ENCODE peak calls at places on chromosomes 11 and 22, in five cellular contexts. C is activated naive CD8-positive, alpha-beta T cell treated with anti-CD3 and anti-CD28 coated beads for 36 hours; O is adrenal gland; T is NCI-H1105 treated with DMSO at 0.1 percent for 48 hours; R is fibroblast of pulmonary artery. Q is an unnamed sample.

GRCh38 chr11:14619580-14619979 is 24.0 kb upstream of the PDE3B start:
- DNase-seq in C (no peak), O (no peak), T (no peak), R (no peak), Q (no peak)

GRCh38 chr11:119051440-119052162 is 5.4 kb downstream of the HYOU1 start:
- DNase-seq in C (peak), O (no peak), T (no peak), R (no peak), Q (no peak)

GRCh38 chr11:11081786-11082185 is 223.9 kb upstream of the ZBED5 start:
- DNase-seq in C (no peak), O (no peak), T (no peak), R (no peak), Q (peak)

GRCh38 chr22:43851058-43851978 is 11.0 kb downstream of the SULT4A1 start:
- DNase-seq in C (no peak), O (no peak), T (no peak), R (no peak), Q (no peak)

GRCh38 chr11:128469220-128469619 is 118.1 kb downstream of the ETS1 start:
- DNase-seq in C (peak), O (no peak), T (no peak), R (no peak), Q (no peak)

GRCh38 chr11:129896062-129896461 is 684 bp upstream of the NFRKB start:
- DNase-seq in C (no peak), O (no peak), T (no peak), R (no peak), Q (no peak)

GRCh38 chr11:119356349-119357031 is 10.0 kb upstream of the MFRP start:
- DNase-seq in C (peak), O (peak), T (peak), R (peak), Q (peak)

GRCh38 chr11:47241740-47242400 is 6.7 kb downstream of the ACP2 start:
- DNase-seq in C (no peak), O (no peak), T (no peak), R (no peak), Q (no peak)

GRCh38 chr22:19598054-19598855 is 74.0 kb upstream of the CLDN5 start:
- DNase-seq in C (no peak), O (no peak), T (no peak), R (no peak), Q (no peak)

GRCh38 chr22:19169947-19170318 is 8.6 kb downstream of the SLC25A1 start:
- DNase-seq in C (no peak), O (no peak), T (no peak), R (no peak), Q (no peak)

GRCh38 chr11:120112174-120112796 is 25.6 kb downstream of the TRIM29 start:
- DNase-seq in C (no peak), O (no peak), T (no peak), R (no peak), Q (no peak)

GRCh38 chr22:22928666-22929380 is 41.2 kb downstream of the IGLL5 start:
- DNase-seq in C (peak), O (no peak), T (no peak), R (peak), Q (no peak)